ENCODE peak calls at places on chromosomes 11 and 22, in six cellular contexts. One of them, this sample, is unnamed. For H3K4me1, the result is how much of the 10 kb centered on the place peaks cover.

GRCh38 chr11:33957304-33957917 is 65.5 kb upstream of the LMO2 start:
- DNase-seq in cardiac muscle cell: no peak
- DNase-seq in heart right ventricle: no peak
- DNase-seq in GM23338: no peak
- DNase-seq in CD8-positive, alpha-beta T cell: no peak
- DNase-seq in OCI-LY7: no peak
- DNase-seq in this sample: no peak

GRCh38 chr22:47292546-47293320 is 530.3 kb downstream of the TBC1D22A start:
- DNase-seq in CD8-positive, alpha-beta T cell: no peak
- DNase-seq in OCI-LY7: no peak
- DNase-seq in GM23338: no peak
- DNase-seq in heart right ventricle: no peak
- DNase-seq in cardiac muscle cell: no peak
- DNase-seq in this sample: no peak

GRCh38 chr22:23856721-23857605 is 712 bp upstream of the SLC2A11 start:
- DNase-seq in OCI-LY7: peak
- DNase-seq in cardiac muscle cell: peak
- DNase-seq in GM23338: peak
- DNase-seq in heart right ventricle: peak
- DNase-seq in CD8-positive, alpha-beta T cell: no peak
- DNase-seq in this sample: no peak

GRCh38 chr22:50694766-50695420 is 22.3 kb downstream of the SHANK3 start:
- DNase-seq in CD8-positive, alpha-beta T cell: no peak
- DNase-seq in OCI-LY7: no peak
- DNase-seq in heart right ventricle: peak
- DNase-seq in cardiac muscle cell: no peak
- DNase-seq in GM23338: no peak
- DNase-seq in this sample: no peak

GRCh38 chr11:61026121-61027031 is 54.9 kb downstream of the CD6 start:
- DNase-seq in heart right ventricle: no peak
- DNase-seq in OCI-LY7: peak
- DNase-seq in GM23338: no peak
- DNase-seq in cardiac muscle cell: no peak
- DNase-seq in CD8-positive, alpha-beta T cell: peak
- DNase-seq in this sample: no peak

GRCh38 chr11:15641191-15641810 is 526.6 kb downstream of the INSC start:
- DNase-seq in CD8-positive, alpha-beta T cell: no peak
- DNase-seq in heart right ventricle: no peak
- DNase-seq in cardiac muscle cell: peak
- DNase-seq in GM23338: no peak
- DNase-seq in OCI-LY7: no peak
- DNase-seq in this sample: no peak

GRCh38 chr22:39293766-39294368 is 25.6 kb downstream of the RPL3 start:
- DNase-seq in heart right ventricle: no peak
- DNase-seq in cardiac muscle cell: no peak
- DNase-seq in OCI-LY7: no peak
- DNase-seq in GM23338: no peak
- DNase-seq in CD8-positive, alpha-beta T cell: no peak
- DNase-seq in this sample: no peak

GRCh38 chr11:57407941-57408475 is 17.6 kb upstream of the PRG2 start:
- DNase-seq in heart right ventricle: no peak
- DNase-seq in OCI-LY7: no peak
- DNase-seq in cardiac muscle cell: no peak
- DNase-seq in GM23338: no peak
- DNase-seq in CD8-positive, alpha-beta T cell: no peak
- DNase-seq in this sample: no peak

GRCh38 chr11:19714387-19715363 is 2.0 kb downstream of the NAV2 start:
- DNase-seq in heart right ventricle: peak
- DNase-seq in CD8-positive, alpha-beta T cell: no peak
- DNase-seq in cardiac muscle cell: peak
- DNase-seq in OCI-LY7: no peak
- DNase-seq in GM23338: peak
- DNase-seq in this sample: no peak

GRCh38 chr11:44275961-44276550 is 33.9 kb downstream of the ALX4 start:
- DNase-seq in GM23338: no peak
- DNase-seq in heart right ventricle: no peak
- DNase-seq in CD8-positive, alpha-beta T cell: no peak
- DNase-seq in cardiac muscle cell: no peak
- DNase-seq in OCI-LY7: no peak
- DNase-seq in this sample: no peak

GRCh38 chr11:129278586-129279319 is 86.6 kb upstream of the ARHGAP32 start:
- DNase-seq in heart right ventricle: peak
- DNase-seq in cardiac muscle cell: peak
- DNase-seq in CD8-positive, alpha-beta T cell: no peak
- DNase-seq in OCI-LY7: no peak
- DNase-seq in GM23338: peak
- DNase-seq in this sample: no peak

GRCh38 chr11:93515438-93515837 is 27.8 kb downstream of the SMCO4 start:
- DNase-seq in GM23338: peak
- DNase-seq in cardiac muscle cell: no peak
- DNase-seq in CD8-positive, alpha-beta T cell: no peak
- DNase-seq in heart right ventricle: no peak
- DNase-seq in OCI-LY7: no peak
- DNase-seq in this sample: no peak

GRCh38 chr11:67631427-67631826 is 1.7 kb upstream of the NUDT8 start:
- DNase-seq in heart right ventricle: peak
- DNase-seq in CD8-positive, alpha-beta T cell: no peak
- DNase-seq in cardiac muscle cell: no peak
- DNase-seq in GM23338: no peak
- DNase-seq in OCI-LY7: no peak
- DNase-seq in this sample: no peak

GRCh38 chr22:19799322-19800190 is 39.0 kb downstream of the TBX1 start:
- DNase-seq in cardiac muscle cell: no peak
- DNase-seq in heart right ventricle: peak
- DNase-seq in OCI-LY7: no peak
- DNase-seq in GM23338: peak
- DNase-seq in CD8-positive, alpha-beta T cell: no peak
- DNase-seq in this sample: no peak

GRCh38 chr11:6498121-6498520 is 1.0 kb downstream of the DNHD1 start:
- DNase-seq in OCI-LY7: no peak
- DNase-seq in heart right ventricle: no peak
- DNase-seq in GM23338: no peak
- DNase-seq in CD8-positive, alpha-beta T cell: no peak
- DNase-seq in cardiac muscle cell: no peak
- DNase-seq in this sample: no peak

GRCh38 chr11:69192282-69192681 is 36.5 kb downstream of the SMIM38 start:
- DNase-seq in heart right ventricle: no peak
- DNase-seq in GM23338: no peak
- DNase-seq in OCI-LY7: no peak
- DNase-seq in CD8-positive, alpha-beta T cell: no peak
- DNase-seq in cardiac muscle cell: peak
- DNase-seq in this sample: no peak

DNA sequence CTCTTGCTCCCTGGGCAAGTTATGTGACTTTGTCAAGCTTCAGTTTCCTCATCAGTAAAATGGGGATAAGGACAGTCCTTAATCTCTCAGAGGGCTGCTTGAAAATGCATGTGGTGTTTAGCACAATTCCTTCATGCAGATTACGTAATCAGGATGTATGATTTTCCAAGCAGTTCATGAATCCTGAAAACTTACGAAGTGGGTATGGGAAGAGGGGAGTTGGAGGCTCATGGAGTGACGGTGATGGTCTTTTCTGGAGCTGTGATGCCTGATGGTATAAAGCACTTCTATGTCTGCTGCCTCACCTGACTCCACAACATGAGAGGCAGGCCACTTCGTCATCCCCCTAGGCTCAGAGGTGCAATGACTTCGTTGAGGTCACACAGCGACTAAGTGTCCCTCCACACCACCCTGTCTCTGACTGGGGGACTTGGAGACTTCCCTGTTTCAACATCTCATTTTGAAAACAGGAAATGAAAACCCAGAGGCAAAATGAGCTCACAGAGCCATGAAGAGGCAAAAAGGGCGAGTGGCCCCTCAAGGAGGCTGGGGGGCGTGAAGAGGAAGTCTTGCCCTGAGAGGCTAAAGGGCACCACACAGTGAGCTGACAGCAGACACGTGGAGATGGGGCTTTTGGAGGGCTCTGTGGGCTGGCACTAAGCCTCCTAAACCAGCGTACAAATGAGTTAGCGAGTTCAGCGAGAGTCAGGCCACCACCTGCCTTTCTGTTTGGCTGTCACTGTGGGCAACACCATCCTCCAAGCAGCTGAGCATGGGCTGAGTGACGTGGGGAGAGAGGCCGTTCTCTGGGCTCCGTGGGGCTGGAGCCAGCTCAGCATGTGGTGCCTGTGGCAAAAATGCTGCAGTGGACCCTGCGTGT is 10.1 kb downstream of the MCM5 start:
- DNase-seq in heart right ventricle: no peak
- DNase-seq in cardiac muscle cell: no peak
- DNase-seq in OCI-LY7: peak
- DNase-seq in GM23338: no peak
- DNase-seq in CD8-positive, alpha-beta T cell: no peak
- DNase-seq in this sample: no peak
- H3K4me1 ChIP-seq in heart right ventricle: under half
- H3K4me1 ChIP-seq in cardiac muscle cell: under half
- H3K4me1 ChIP-seq in OCI-LY7: half or more
- H3K4me1 ChIP-seq in GM23338: under half
- H3K4me1 ChIP-seq in CD8-positive, alpha-beta T cell: under half
- H3K4me1 ChIP-seq in this sample: under half

DNA sequence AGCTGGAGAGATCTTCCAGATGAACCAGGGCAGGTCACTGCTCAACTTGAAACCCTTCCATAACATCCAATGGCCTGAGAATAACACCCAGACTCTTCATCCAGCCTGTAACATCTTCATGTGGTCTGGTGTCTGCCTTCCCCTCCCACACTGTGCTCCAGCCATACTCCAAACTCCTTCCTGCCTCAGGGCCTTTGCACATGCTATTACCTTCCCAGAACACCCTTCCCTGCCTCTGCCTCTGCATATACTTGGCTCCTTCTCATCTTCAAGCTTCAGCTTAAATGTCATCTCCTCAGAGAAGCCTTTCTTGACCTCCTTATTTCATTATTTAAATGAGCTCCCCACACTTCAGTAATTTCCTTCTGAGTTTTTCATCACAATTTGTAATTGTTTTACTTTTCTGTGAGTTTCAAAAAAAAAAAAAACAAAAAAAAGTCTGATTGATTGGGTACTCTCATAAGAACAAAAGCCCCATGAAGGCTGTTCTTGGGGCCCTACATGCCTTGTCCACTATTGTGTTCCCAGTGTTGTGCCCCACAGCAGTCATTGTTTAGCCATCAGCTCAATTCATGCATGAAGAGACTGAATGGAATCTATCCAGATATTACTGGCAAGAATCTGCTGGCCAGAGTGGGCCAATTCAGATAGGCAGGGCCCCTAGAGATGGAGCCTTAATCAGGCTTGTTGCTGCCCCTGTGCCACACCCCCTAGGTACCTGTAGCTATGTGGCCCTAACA is 22.1 kb downstream of the LMO1 start:
- DNase-seq in OCI-LY7: no peak
- DNase-seq in cardiac muscle cell: no peak
- DNase-seq in heart right ventricle: no peak
- DNase-seq in CD8-positive, alpha-beta T cell: no peak
- DNase-seq in GM23338: no peak
- DNase-seq in this sample: no peak
- H3K4me1 ChIP-seq in OCI-LY7: under half
- H3K4me1 ChIP-seq in cardiac muscle cell: under half
- H3K4me1 ChIP-seq in heart right ventricle: under half
- H3K4me1 ChIP-seq in CD8-positive, alpha-beta T cell: under half
- H3K4me1 ChIP-seq in GM23338: under half
- H3K4me1 ChIP-seq in this sample: under half

GRCh38 chr11:117064275-117064674 is 34.0 kb downstream of the SIK3 start:
- DNase-seq in cardiac muscle cell: no peak
- DNase-seq in CD8-positive, alpha-beta T cell: no peak
- DNase-seq in GM23338: no peak
- DNase-seq in heart right ventricle: no peak
- DNase-seq in OCI-LY7: no peak
- DNase-seq in this sample: no peak

GRCh38 chr11:117071344-117071787 is 26.9 kb downstream of the SIK3 start:
- DNase-seq in OCI-LY7: no peak
- DNase-seq in GM23338: peak
- DNase-seq in cardiac muscle cell: peak
- DNase-seq in heart right ventricle: no peak
- DNase-seq in CD8-positive, alpha-beta T cell: no peak
- DNase-seq in this sample: no peak

GRCh38 chr11:117070016-117070415 is 28.2 kb downstream of the SIK3 start:
- DNase-seq in GM23338: no peak
- DNase-seq in OCI-LY7: no peak
- DNase-seq in heart right ventricle: no peak
- DNase-seq in CD8-positive, alpha-beta T cell: no peak
- DNase-seq in cardiac muscle cell: no peak
- DNase-seq in this sample: no peak

GRCh38 chr11:117068303-117068860 is 29.8 kb downstream of the SIK3 start:
- DNase-seq in CD8-positive, alpha-beta T cell: no peak
- DNase-seq in GM23338: no peak
- DNase-seq in heart right ventricle: no peak
- DNase-seq in cardiac muscle cell: no peak
- DNase-seq in OCI-LY7: no peak
- DNase-seq in this sample: no peak

GRCh38 chr11:117066959-117067358 is 31.3 kb downstream of the SIK3 start:
- DNase-seq in CD8-positive, alpha-beta T cell: no peak
- DNase-seq in heart right ventricle: no peak
- DNase-seq in OCI-LY7: no peak
- DNase-seq in cardiac muscle cell: no peak
- DNase-seq in GM23338: no peak
- DNase-seq in this sample: no peak
- H3K4me1 ChIP-seq in CD8-positive, alpha-beta T cell: under half
- H3K4me1 ChIP-seq in heart right ventricle: under half
- H3K4me1 ChIP-seq in OCI-LY7: under half
- H3K4me1 ChIP-seq in cardiac muscle cell: under half
- H3K4me1 ChIP-seq in GM23338: under half
- H3K4me1 ChIP-seq in this sample: under half

DNA sequence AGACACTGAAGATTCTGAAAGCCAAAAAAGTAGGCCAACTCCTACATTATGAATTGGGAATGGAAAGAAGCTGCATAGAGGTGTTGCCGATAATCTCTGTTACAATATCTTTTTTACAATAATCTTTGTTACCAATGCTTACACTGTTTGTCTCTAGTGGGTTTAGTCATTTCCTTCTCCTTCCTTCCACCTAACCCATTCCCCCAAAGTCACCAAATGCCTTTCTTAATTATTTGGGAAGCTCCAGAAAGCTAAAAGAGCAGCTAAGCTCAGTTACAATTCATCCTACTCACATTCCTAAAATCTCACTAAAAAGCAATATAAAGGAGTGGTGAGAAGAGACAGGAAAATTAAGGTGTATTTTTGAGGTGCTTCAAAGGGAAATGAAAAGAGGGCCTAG is 313.7 kb downstream of the SWAP70 start:
- DNase-seq in OCI-LY7: no peak
- DNase-seq in CD8-positive, alpha-beta T cell: no peak
- DNase-seq in heart right ventricle: no peak
- DNase-seq in cardiac muscle cell: no peak
- DNase-seq in GM23338: no peak
- DNase-seq in this sample: no peak
- H3K4me1 ChIP-seq in OCI-LY7: under half
- H3K4me1 ChIP-seq in CD8-positive, alpha-beta T cell: under half
- H3K4me1 ChIP-seq in heart right ventricle: under half
- H3K4me1 ChIP-seq in cardiac muscle cell: under half
- H3K4me1 ChIP-seq in GM23338: under half
- H3K4me1 ChIP-seq in this sample: under half

This sample was measured in iPS DF 6.9.